ENCODE peak calls at places on chromosome 2, in nine cellular contexts. O is spleen; X is suprapubic skin; F is lower lobe of right lung; C is CD4-positive, alpha-beta T cell; E is tibial artery; A is endothelial cell; V is cardiac muscle cell; Y is colonic mucosa. P is an unnamed sample.

GRCh38 chr2:15990151-15991101 is 50.1 kb downstream of the MYCN start:
- DNase-seq in V (no peak), C (no peak), A (no peak), Y (no peak), E (no peak), F (no peak), O (no peak), X (no peak), P (no peak)

GRCh38 chr2:227774011-227774624 is 28.4 kb downstream of the SCYGR8 start:
- DNase-seq in Y (no peak), O (no peak), X (no peak), F (no peak), E (no peak), V (no peak), C (no peak), A (no peak), P (no peak)

GRCh38 chr2:120321721-120322284 is 24.1 kb upstream of the INHBB start:
- DNase-seq in A (no peak), O (no peak), Y (no peak), C (no peak), F (no peak), X (no peak), E (no peak), V (no peak), P (no peak)

GRCh38 chr2:94759211-94759610 is 112.0 kb upstream of the TEKT4 start:
- DNase-seq in X (no peak), Y (no peak), F (no peak), V (no peak), C (no peak), E (no peak), A (peak), O (no peak), P (no peak)

GRCh38 chr2:222298311-222299150 is at the start of gene PAX3:
- DNase-seq in A (no peak), Y (no peak), V (peak), C (no peak), O (peak), X (no peak), F (no peak), E (no peak), P (peak)

GRCh38 chr2:222353998-222354397 is 55.2 kb upstream of the PAX3 start:
- DNase-seq in V (no peak), E (no peak), F (no peak), A (no peak), Y (no peak), O (no peak), C (no peak), X (no peak), P (no peak)

GRCh38 chr2:82508702-82509101 is 1950.4 kb downstream of the SUCLG1 start:
- DNase-seq in C (no peak), V (no peak), F (no peak), O (no peak), A (no peak), X (no peak), Y (no peak), E (no peak), P (no peak)

GRCh38 chr2:148533685-148534084 is 110.9 kb upstream of the EPC2 start:
- DNase-seq in E (no peak), V (no peak), Y (no peak), X (no peak), O (no peak), C (no peak), A (no peak), F (no peak), P (no peak)

GRCh38 chr2:226526731-226527130 is 272.9 kb downstream of the IRS1 start:
- DNase-seq in V (no peak), Y (no peak), X (no peak), F (no peak), C (no peak), O (no peak), E (no peak), A (no peak), P (no peak)

GRCh38 chr2:234444888-234445287 is 52.0 kb downstream of the ARL4C start:
- DNase-seq in X (no peak), A (no peak), Y (peak), E (no peak), C (no peak), O (peak), V (no peak), F (no peak), P (peak)

GRCh38 chr2:150133623-150134022 is 353.8 kb downstream of the RND3 start:
- DNase-seq in V (no peak), F (no peak), O (no peak), Y (no peak), C (no peak), X (no peak), A (no peak), E (no peak), P (peak)

GRCh38 chr2:236045264-236046235 is 122.6 kb downstream of the GBX2 start:
- DNase-seq in X (no peak), V (no peak), E (no peak), Y (no peak), A (no peak), O (peak), C (no peak), F (no peak), P (no peak)

GRCh38 chr2:44168684-44169154 is at the start of gene PPM1B:
- DNase-seq in Y (peak), A (peak), E (peak), V (no peak), X (peak), C (peak), F (peak), O (peak), P (no peak)

GRCh38 chr2:164717000-164717597 is 95.8 kb upstream of the GRB14 start:
- DNase-seq in V (peak), A (no peak), F (no peak), E (no peak), O (no peak), X (no peak), Y (no peak), C (no peak), P (peak)

GRCh38 chr2:10532631-10533101 is 84.5 kb upstream of the ODC1 start:
- DNase-seq in Y (no peak), V (no peak), E (no peak), C (no peak), A (no peak), O (peak), X (peak), F (no peak), P (peak)

GRCh38 chr2:124877065-124877671 is 852.1 kb downstream of the CNTNAP5 start:
- DNase-seq in C (no peak), F (no peak), A (no peak), O (no peak), X (no peak), Y (no peak), V (no peak), E (no peak), P (no peak)

GRCh38 chr2:121335294-121336290 is 50.6 kb upstream of the TFCP2L1 start:
- DNase-seq in E (no peak), C (no peak), F (no peak), Y (no peak), X (no peak), O (peak), A (no peak), V (no peak), P (no peak)

GRCh38 chr2:201419057-201419635 is 32.1 kb downstream of the TRAK2 start:
- DNase-seq in C (no peak), Y (peak), X (no peak), E (no peak), A (no peak), O (no peak), V (no peak), F (no peak), P (peak)

GRCh38 chr2:226187601-226188000 is 612.0 kb downstream of the IRS1 start:
- DNase-seq in F (no peak), C (no peak), Y (no peak), V (no peak), O (no peak), X (no peak), E (no peak), A (no peak), P (peak)

GRCh38 chr2:231191896-231192872 is 6.2 kb upstream of the ARMC9 start:
- DNase-seq in E (peak), Y (peak), A (peak), O (no peak), V (peak), F (peak), X (peak), C (no peak), P (peak)

GRCh38 chr2:44759823-44760222 is 181.7 kb upstream of the SIX3 start:
- DNase-seq in Y (no peak), A (no peak), E (no peak), X (no peak), V (no peak), F (no peak), O (no peak), C (no peak), P (no peak)

GRCh38 chr2:33104052-33104623 is 157.4 kb downstream of the LTBP1 start:
- DNase-seq in A (no peak), O (no peak), Y (no peak), F (no peak), V (no peak), E (no peak), X (no peak), C (no peak), P (peak)

GRCh38 chr2:240384711-240385450 is 50.6 kb upstream of the GPC1 start:
- DNase-seq in X (peak), F (peak), O (peak), Y (no peak), E (no peak), V (no peak), A (no peak), C (no peak), P (no peak)

GRCh38 chr2:214005337-214005736 is 405.5 kb upstream of the VWC2L start:
- DNase-seq in F (no peak), Y (no peak), A (no peak), V (no peak), C (no peak), X (no peak), O (no peak), E (no peak), P (no peak)

GRCh38 chr2:61439241-61440002 is 31.5 kb downstream of the USP34 start:
- DNase-seq in X (no peak), F (peak), V (peak), Y (no peak), C (no peak), O (no peak), E (no peak), A (no peak), P (no peak)

GRCh38 chr2:129936334-129936934 is 43.0 kb upstream of the RAB6C start:
- DNase-seq in A (peak), E (peak), Y (no peak), V (no peak), O (no peak), C (peak), F (no peak), X (no peak), P (peak)

GRCh38 chr2:172552547-172553291 is 3.2 kb upstream of the PDK1 start:
- DNase-seq in F (no peak), E (no peak), A (no peak), X (no peak), O (no peak), Y (no peak), C (no peak), V (no peak), P (peak)

GRCh38 chr2:16441431-16441830 is 224.2 kb downstream of the CYRIA start:
- DNase-seq in X (no peak), E (no peak), Y (no peak), O (no peak), V (no peak), F (no peak), C (no peak), A (no peak), P (no peak)

GRCh38 chr2:175575346-175576258 is 394.1 kb upstream of the ATP5MC3 start:
- DNase-seq in A (no peak), V (no peak), C (no peak), E (no peak), O (no peak), F (no peak), X (no peak), Y (no peak), P (no peak)

GRCh38 chr2:119255760-119256573 is 32.3 kb downstream of the STEAP3 start:
- DNase-seq in Y (no peak), X (no peak), F (no peak), V (no peak), O (no peak), C (no peak), A (peak), E (no peak), P (peak)

GRCh38 chr2:43737855-43738254 is 36.0 kb upstream of the DYNC2LI1 start:
- DNase-seq in C (no peak), V (no peak), A (no peak), E (no peak), Y (no peak), F (no peak), X (no peak), O (no peak), P (no peak)

GRCh38 chr2:47236503-47237215 is 81.6 kb upstream of the STPG4 start:
- DNase-seq in X (no peak), E (no peak), A (no peak), O (no peak), V (no peak), C (no peak), Y (no peak), F (no peak), P (no peak)

GRCh38 chr2:69685321-69686048 is 41.9 kb upstream of the AAK1 start:
- DNase-seq in A (no peak), Y (peak), V (no peak), O (no peak), C (no peak), F (no peak), X (no peak), E (no peak), P (peak)

GRCh38 chr2:85886585-85886984 is 2.2 kb downstream of the ST3GAL5 start:
- DNase-seq in X (peak), E (peak), F (peak), V (no peak), Y (peak), A (no peak), O (no peak), C (peak), P (peak)

GRCh38 chr2:26727641-26728561 is 35.4 kb downstream of the KCNK3 start:
- DNase-seq in A (no peak), X (no peak), C (peak), V (no peak), O (no peak), E (no peak), F (no peak), Y (no peak), P (no peak)

GRCh38 chr2:242004902-242005230 is 135.3 kb downstream of the RTP5 start:
- DNase-seq in O (no peak), A (no peak), V (no peak), X (no peak), F (no peak), Y (no peak), C (no peak), E (no peak), P (no peak)

GRCh38 chr2:224584111-224584764 is 925 bp downstream of the CUL3 start:
- DNase-seq in V (peak), E (peak), A (peak), O (peak), Y (peak), X (no peak), C (no peak), F (peak), P (peak)

GRCh38 chr2:733001-733400 is 55.8 kb upstream of the TMEM18 start:
- DNase-seq in V (no peak), A (no peak), E (no peak), C (no peak), O (no peak), X (no peak), F (no peak), Y (no peak), P (no peak)

DNA sequence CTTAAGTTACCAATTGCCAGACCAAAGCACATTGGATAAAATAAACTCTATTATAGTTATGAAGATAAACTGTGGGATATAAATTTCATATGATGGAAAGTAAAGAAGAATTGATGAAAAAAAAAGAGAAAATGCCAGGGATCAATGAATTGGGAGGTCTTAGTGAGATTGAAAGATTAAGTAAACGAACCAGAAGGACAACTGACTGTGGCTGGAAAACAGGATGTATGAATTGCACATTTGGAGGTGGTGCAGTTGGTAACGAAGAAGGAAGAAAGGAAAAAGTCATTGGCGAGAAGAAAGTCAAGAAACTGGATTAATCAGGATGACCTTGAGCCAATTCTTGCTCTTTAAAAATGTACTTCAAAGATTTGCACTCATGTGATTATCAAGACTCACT is 166.7 kb downstream of the NCK2 start:
- DNase-seq in C (no peak), O (no peak), A (no peak), E (no peak), F (no peak), X (no peak), V (no peak), Y (no peak), P (no peak)
- TF ChIP-seq CTCF in C (no peak), O (no peak), A (no peak), E (no peak), F (no peak), X (no peak), V (no peak), Y (no peak), P (no peak)

GRCh38 chr2:84858123-84858522 is 22.8 kb downstream of the TRABD2A start:
- DNase-seq in E (no peak), A (no peak), Y (no peak), C (no peak), X (no peak), F (no peak), V (peak), O (no peak), P (no peak)
- TF ChIP-seq CTCF in E (no peak), A (no peak), Y (no peak), C (peak), X (no peak), F (no peak), V (peak), O (no peak), P (peak)

GRCh38 chr2:105242286-105242993 is 897 bp downstream of the GPR45 start:
- DNase-seq in E (no peak), A (no peak), X (no peak), Y (no peak), C (no peak), O (no peak), V (no peak), F (no peak), P (no peak)

GRCh38 chr2:105244443-105244842 is 2.9 kb downstream of the GPR45 start:
- DNase-seq in C (no peak), X (no peak), F (no peak), O (no peak), E (no peak), V (no peak), Y (no peak), A (no peak), P (no peak)

GRCh38 chr2:105239924-105240323 is 1.6 kb upstream of the GPR45 start:
- DNase-seq in X (no peak), C (no peak), V (no peak), E (no peak), Y (no peak), O (no peak), F (no peak), A (no peak), P (peak)

GRCh38 chr2:105241443-105241842 is at the start of gene GPR45:
- DNase-seq in O (no peak), F (no peak), X (no peak), C (no peak), V (no peak), Y (no peak), A (no peak), E (no peak), P (no peak)

DNA sequence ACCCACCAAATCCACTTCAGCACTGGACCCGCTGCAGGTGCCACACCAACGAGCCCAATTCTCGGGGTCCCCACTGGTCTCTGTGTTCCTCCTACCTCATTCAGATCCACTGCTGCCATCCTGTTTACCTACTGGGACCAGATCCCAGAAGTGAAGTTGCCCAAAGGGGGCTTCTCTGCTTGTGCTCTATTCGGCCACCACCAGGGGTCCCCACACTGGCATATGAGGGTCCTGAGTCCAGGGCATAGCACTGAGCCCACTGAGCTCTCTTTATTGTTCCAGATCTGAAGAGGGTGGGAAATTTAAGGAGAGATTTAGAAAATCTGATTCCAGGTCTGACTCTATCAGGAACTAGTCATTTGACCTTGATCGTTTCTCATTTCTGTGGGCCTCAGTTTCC is 2.4 kb downstream of the GPR45 start:
- DNase-seq in V (peak), Y (no peak), C (no peak), F (no peak), A (peak), E (no peak), O (no peak), X (no peak), P (no peak)
- TF ChIP-seq CTCF in V (peak), Y (no peak), C (no peak), F (no peak), A (no peak), E (no peak), O (no peak), X (no peak), P (peak)

GRCh38 chr2:237558918-237559645 is 7.3 kb upstream of the PRLH start:
- DNase-seq in X (peak), V (no peak), Y (peak), A (no peak), F (peak), E (peak), O (peak), C (no peak), P (peak)
- TF ChIP-seq CTCF in X (no peak), V (no peak), Y (no peak), A (no peak), F (no peak), E (no peak), O (no peak), C (no peak), P (no peak)

GRCh38 chr2:71789556-71790219 is 336.3 kb downstream of the DYSF start:
- DNase-seq in O (peak), Y (no peak), X (peak), F (no peak), C (no peak), A (no peak), V (no peak), E (no peak), P (no peak)
- TF ChIP-seq CTCF in O (no peak), Y (no peak), X (no peak), F (no peak), C (no peak), A (no peak), V (no peak), E (no peak), P (peak)

GRCh38 chr2:168798888-168799410 is 3.5 kb upstream of the NOSTRIN start:
- DNase-seq in O (no peak), E (no peak), F (no peak), Y (no peak), X (no peak), V (no peak), A (no peak), C (no peak), P (no peak)

GRCh38 chr2:168802825-168803726 is 639 bp downstream of the NOSTRIN start:
- DNase-seq in E (no peak), F (no peak), C (no peak), V (no peak), Y (no peak), A (no peak), X (no peak), O (no peak), P (no peak)

GRCh38 chr2:168804214-168804613 is 1.8 kb downstream of the NOSTRIN start:
- DNase-seq in A (no peak), X (no peak), C (no peak), O (no peak), E (no peak), Y (no peak), F (no peak), V (no peak), P (no peak)

GRCh38 chr2:168801961-168802824 is at the start of gene NOSTRIN:
- DNase-seq in O (no peak), Y (peak), X (no peak), A (no peak), F (no peak), E (no peak), V (peak), C (no peak), P (no peak)

DNA sequence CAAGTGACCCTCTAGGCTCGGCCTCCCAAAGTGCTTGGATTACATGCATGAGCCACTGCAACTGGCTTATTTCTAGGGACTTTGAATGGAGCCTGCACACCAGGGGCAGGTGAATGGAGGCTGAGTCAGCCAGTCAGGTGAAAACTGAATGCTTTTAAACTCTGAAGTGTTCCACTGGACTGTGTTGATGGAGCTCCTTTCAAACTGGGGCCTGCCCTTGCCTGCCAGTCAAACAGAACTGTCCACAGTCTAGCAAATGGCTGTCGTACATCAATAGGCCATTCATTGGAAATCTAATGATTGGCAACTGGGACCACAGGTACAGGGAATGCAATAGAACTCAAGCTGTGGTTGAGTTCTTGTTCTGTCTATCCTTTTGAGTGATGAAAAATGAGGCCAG is 981 bp upstream of the NOSTRIN start:
- DNase-seq in C (no peak), F (no peak), O (no peak), E (no peak), Y (no peak), A (no peak), V (no peak), X (no peak), P (no peak)
- TF ChIP-seq CTCF in C (no peak), F (no peak), O (no peak), E (no peak), Y (no peak), A (no peak), V (no peak), X (no peak), P (no peak)

DNA sequence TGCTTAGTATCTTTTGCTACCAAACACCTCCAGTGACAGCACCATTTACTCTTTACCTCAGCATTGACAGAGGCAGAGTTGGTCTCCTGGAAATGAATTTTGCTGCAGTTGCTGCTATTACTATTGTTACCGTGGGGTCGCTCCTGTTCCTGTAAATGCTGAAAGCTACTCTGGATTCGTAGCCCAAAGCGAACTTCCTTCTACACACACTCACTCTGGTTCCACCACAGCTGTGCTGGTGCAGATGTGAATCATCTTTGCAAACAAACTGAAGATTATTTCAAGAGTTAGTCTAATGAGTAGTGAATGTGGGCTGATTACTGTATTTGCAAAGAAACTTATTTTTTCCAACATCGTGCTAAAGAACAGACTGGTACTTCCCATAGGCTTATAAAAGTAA is 303.9 kb downstream of the LPIN1 start:
- DNase-seq in V (no peak), A (no peak), F (no peak), Y (no peak), E (no peak), C (no peak), X (no peak), O (no peak), P (peak)
- TF ChIP-seq CTCF in V (no peak), A (no peak), F (no peak), Y (no peak), E (no peak), C (no peak), X (no peak), O (peak), P (peak)